ENCODE peak calls at places on chromosomes 2 and 18, in four cellular contexts. R is H9, A is SK-N-SH, P is omental fat pad. H is an unnamed sample.

GRCh38 chr2:37449686-37450392 is 105.4 kb downstream of the QPCT start:
- DNase-seq in P (no peak), A (no peak), R (no peak), H (no peak)

GRCh38 chr2:101961287-101962242 is 30.2 kb upstream of the IL1R2 start:
- DNase-seq in A (no peak), R (no peak), P (peak; percentile 73), H (peak; percentile 96)

GRCh38 chr2:234771985-234772774 is 179.6 kb upstream of the SH3BP4 start:
- DNase-seq in P (no peak), A (no peak), R (no peak), H (no peak)

GRCh38 chr2:30266051-30266621 is 34.8 kb downstream of the LBH start:
- DNase-seq in P (no peak), A (no peak), R (no peak), H (no peak)

GRCh38 chr2:192570786-192571185 is 376.1 kb upstream of the TMEFF2 start:
- DNase-seq in P (no peak), A (no peak), R (no peak), H (no peak)

GRCh38 chr18:77140439-77141109 is 8.0 kb upstream of the MBP start:
- DNase-seq in A (no peak), P (no peak), R (no peak), H (peak; percentile 84)

GRCh38 chr2:79437416-79438281 is 75.2 kb upstream of the CTNNA2 start:
- DNase-seq in A (no peak), R (no peak), P (no peak), H (no peak)

GRCh38 chr2:39606585-39606984 is 59.1 kb upstream of the TMEM178A start:
- DNase-seq in P (no peak), A (no peak), R (peak; percentile 31), H (no peak)

GRCh38 chr2:24855703-24856102 is 62.5 kb downstream of the CENPO start:
- DNase-seq in A (no peak), R (no peak), P (no peak), H (no peak)

GRCh38 chr2:142112648-142113278 is 18.1 kb downstream of the LRP1B start:
- DNase-seq in A (no peak), P (no peak), R (no peak), H (no peak)

GRCh38 chr18:59718108-59719057 is 21.2 kb upstream of the CCBE1 start:
- DNase-seq in P (no peak), R (no peak), A (peak; percentile 78), H (no peak)

GRCh38 chr2:24576617-24577016 is 85.6 kb downstream of the NCOA1 start:
- DNase-seq in A (no peak), P (no peak), R (no peak), H (no peak)

GRCh38 chr2:222052934-222053367 is 245.8 kb downstream of the PAX3 start:
- DNase-seq in A (no peak), P (no peak), R (peak; percentile 81), H (no peak)

GRCh38 chr2:73266061-73266891 is 18.0 kb downstream of the FBXO41 start:
- DNase-seq in R (no peak), A (no peak), P (no peak), H (no peak)

GRCh38 chr2:157789161-157789720 is 86.9 kb downstream of the ACVR1 start:
- DNase-seq in R (no peak), P (no peak), A (no peak), H (no peak)

GRCh38 chr18:11885278-11885991 is 22.7 kb downstream of the MPPE1 start:
- DNase-seq in R (no peak), P (no peak), A (no peak), H (no peak)

GRCh38 chr2:110149330-110150220 is 34.0 kb upstream of the MALL start:
- DNase-seq in P (no peak), R (no peak), A (no peak), H (no peak)

GRCh38 chr2:38265461-38265860 is 111.6 kb downstream of the ATL2 start:
- DNase-seq in R (no peak), A (no peak), P (no peak), H (no peak)

GRCh38 chr2:20781656-20782265 is 41.1 kb downstream of the LDAH start:
- DNase-seq in P (no peak), R (no peak), A (peak; percentile 50), H (no peak)

GRCh38 chr2:2586068-2586776 is 255.1 kb upstream of the MYT1L start:
- DNase-seq in P (no peak), A (no peak), R (no peak), H (no peak)

GRCh38 chr18:28171837-28172236 is 5.1 kb downstream of the CDH2 start:
- DNase-seq in R (no peak), A (no peak), P (no peak), H (no peak)

GRCh38 chr2:72770879-72771461 is 54.9 kb downstream of the EXOC6B start:
- DNase-seq in R (no peak), A (peak; percentile 56), P (peak; percentile 36), H (no peak)

GRCh38 chr2:177530513-177531039 is 138.0 kb downstream of the AGPS start:
- DNase-seq in P (no peak), A (peak; percentile 55), R (no peak), H (no peak)

GRCh38 chr2:137223722-137224121 is 458.4 kb downstream of the THSD7B start:
- DNase-seq in P (no peak), R (no peak), A (no peak), H (no peak)

GRCh38 chr2:224286923-224287322 is 115.0 kb downstream of the FAM124B start:
- DNase-seq in R (no peak), A (no peak), P (no peak), H (no peak)

GRCh38 chr2:72917875-72918660 is 749 bp downstream of the EMX1 start:
- DNase-seq in P (no peak), R (peak; percentile 50), A (peak; percentile 65), H (no peak)